ENCODE peak calls at places on chromosome 12, in eight cellular contexts. T, K, G, H, I, J, E and X are unnamed samples.
A peak's percentile ranks its signal among the peaks of the same experiment; 100 is the strongest.

GRCh38 chr12:53097564-53098353 is at the start of gene IGFBP6:
- DNase-seq in T (peak; percentile 82), E (no peak), J (peak; percentile 31), I (peak; percentile 56), K (peak; percentile 71), H (peak; percentile 50), G (peak; percentile 90), X (peak; percentile 34)

GRCh38 chr12:50581226-50582184 is 76.7 kb downstream of the DIP2B start:
- DNase-seq in H (peak; percentile 87), G (peak; percentile 95), I (peak; percentile 69), T (no peak), E (no peak), K (no peak), J (no peak), X (peak; percentile 76)

GRCh38 chr12:29148065-29148957 is 767 bp upstream of the FAR2 start:
- DNase-seq in J (peak; percentile 23), G (peak; percentile 61), E (no peak), T (peak; percentile 19), I (peak; percentile 18), K (no peak), H (peak; percentile 38), X (peak; percentile 64)

GRCh38 chr12:101743242-101743641 is 4.0 kb upstream of the SYCP3 start:
- DNase-seq in H (no peak), T (no peak), J (no peak), G (no peak), K (no peak), E (no peak), I (no peak), X (no peak)

GRCh38 chr12:3107071-3107583 is 29.9 kb downstream of the TSPAN9 start:
- DNase-seq in H (peak; percentile 75), G (peak; percentile 50), E (no peak), I (peak; percentile 47), T (no peak), J (peak; percentile 86), K (no peak), X (peak; percentile 65)

GRCh38 chr12:102562836-102563425 is 82.6 kb upstream of the IGF1 start:
- DNase-seq in J (no peak), I (peak; percentile 29), E (no peak), K (no peak), H (peak; percentile 71), G (no peak), T (no peak), X (no peak)

GRCh38 chr12:14284189-14284722 is 81.2 kb upstream of the ATF7IP start:
- DNase-seq in T (peak; percentile 40), G (no peak), K (no peak), J (no peak), I (peak; percentile 7), E (no peak), H (no peak), X (no peak)

GRCh38 chr12:82781288-82782078 is 94.8 kb downstream of the TMTC2 start:
- DNase-seq in H (no peak), E (no peak), J (no peak), I (no peak), T (no peak), K (no peak), G (no peak), X (no peak)

GRCh38 chr12:121789233-121789781 is 4.2 kb downstream of the RHOF start:
- DNase-seq in E (no peak), T (no peak), I (no peak), J (no peak), H (no peak), G (no peak), K (no peak), X (no peak)

GRCh38 chr12:50537538-50537919 is 32.7 kb downstream of the DIP2B start:
- DNase-seq in H (peak; percentile 92), G (peak; percentile 91), K (no peak), J (peak; percentile 15), I (peak; percentile 60), T (no peak), E (no peak), X (peak; percentile 87)